ENCODE peak calls at places on chromosome 20, in ten cellular contexts. One of them, this sample, is unnamed.

GRCh38 chr20:50675671-50676376 is 15.5 kb downstream of the RIPOR3 start:
- DNase-seq in KG1: no peak
- DNase-seq in Right ventricle myocardium inferior: no peak
- DNase-seq in PC-9: peak
- DNase-seq in posterior vena cava: no peak
- DNase-seq in NCI-H446: no peak
- DNase-seq in skeletal muscle cell: no peak
- DNase-seq in progenitor cell of endocrine pancreas: no peak
- DNase-seq in iPS-NIHi11: no peak
- DNase-seq in NAMALWA: no peak
- DNase-seq in this sample: no peak

GRCh38 chr20:29873946-29874345 is 1383.5 kb upstream of the DEFB115 start:
- DNase-seq in KG1: no peak
- DNase-seq in Right ventricle myocardium inferior: peak
- DNase-seq in PC-9: no peak
- DNase-seq in posterior vena cava: peak
- DNase-seq in NCI-H446: no peak
- DNase-seq in skeletal muscle cell: peak
- DNase-seq in progenitor cell of endocrine pancreas: no peak
- DNase-seq in iPS-NIHi11: peak
- DNase-seq in NAMALWA: peak
- DNase-seq in this sample: no peak

GRCh38 chr20:38862226-38862625 is 56.7 kb downstream of the PPP1R16B start:
- DNase-seq in KG1: no peak
- DNase-seq in Right ventricle myocardium inferior: no peak
- DNase-seq in PC-9: no peak
- DNase-seq in posterior vena cava: no peak
- DNase-seq in NCI-H446: no peak
- DNase-seq in skeletal muscle cell: no peak
- DNase-seq in progenitor cell of endocrine pancreas: no peak
- DNase-seq in iPS-NIHi11: no peak
- DNase-seq in NAMALWA: no peak
- DNase-seq in this sample: no peak

GRCh38 chr20:36606171-36607116 is 865 bp downstream of the RAB5IF start:
- DNase-seq in KG1: no peak
- DNase-seq in Right ventricle myocardium inferior: peak
- DNase-seq in PC-9: peak
- DNase-seq in posterior vena cava: no peak
- DNase-seq in NCI-H446: no peak
- DNase-seq in skeletal muscle cell: no peak
- DNase-seq in progenitor cell of endocrine pancreas: no peak
- DNase-seq in iPS-NIHi11: no peak
- DNase-seq in NAMALWA: peak
- DNase-seq in this sample: no peak

GRCh38 chr20:2754426-2754825 is 46.0 kb downstream of the CPXM1 start:
- DNase-seq in KG1: no peak
- DNase-seq in Right ventricle myocardium inferior: no peak
- DNase-seq in PC-9: no peak
- DNase-seq in posterior vena cava: no peak
- DNase-seq in NCI-H446: no peak
- DNase-seq in skeletal muscle cell: no peak
- DNase-seq in progenitor cell of endocrine pancreas: no peak
- DNase-seq in iPS-NIHi11: no peak
- DNase-seq in NAMALWA: no peak
- DNase-seq in this sample: no peak

GRCh38 chr20:1868856-1869255 is 26.4 kb upstream of the SIRPA start:
- DNase-seq in KG1: no peak
- DNase-seq in Right ventricle myocardium inferior: no peak
- DNase-seq in PC-9: no peak
- DNase-seq in posterior vena cava: no peak
- DNase-seq in NCI-H446: no peak
- DNase-seq in skeletal muscle cell: no peak
- DNase-seq in progenitor cell of endocrine pancreas: no peak
- DNase-seq in iPS-NIHi11: no peak
- DNase-seq in NAMALWA: no peak
- DNase-seq in this sample: no peak

GRCh38 chr20:50338479-50339195 is 148.0 kb downstream of the CEBPB start:
- DNase-seq in KG1: peak
- DNase-seq in Right ventricle myocardium inferior: no peak
- DNase-seq in PC-9: no peak
- DNase-seq in posterior vena cava: peak
- DNase-seq in NCI-H446: no peak
- DNase-seq in skeletal muscle cell: no peak
- DNase-seq in progenitor cell of endocrine pancreas: no peak
- DNase-seq in iPS-NIHi11: peak
- DNase-seq in NAMALWA: peak
- DNase-seq in this sample: no peak

GRCh38 chr20:38426006-38426405 is 9.1 kb downstream of the SNHG17 start:
- DNase-seq in KG1: no peak
- DNase-seq in Right ventricle myocardium inferior: no peak
- DNase-seq in PC-9: no peak
- DNase-seq in posterior vena cava: no peak
- DNase-seq in NCI-H446: no peak
- DNase-seq in skeletal muscle cell: peak
- DNase-seq in progenitor cell of endocrine pancreas: no peak
- DNase-seq in iPS-NIHi11: no peak
- DNase-seq in NAMALWA: no peak
- DNase-seq in this sample: peak

This sample was measured in AG04449.